ENCODE peak calls at places on chromosomes 6 and 20, in seven cellular contexts. S is aorta; R is A549; N is psoas muscle; I is left ventricle myocardium inferior; B is CD8-positive, alpha-beta T cell; F is gastrocnemius medialis. K is an unnamed sample.

GRCh38 chr6:130624046-130624445 is 203.2 kb upstream of the SMLR1 start:
- DNase-seq in S (no peak), N (no peak), R (no peak), I (no peak), F (no peak), B (no peak), K (no peak)

GRCh38 chr6:150857062-150857905 is 8.2 kb upstream of the MTHFD1L start:
- DNase-seq in S (no peak), N (no peak), F (no peak), I (no peak), R (peak; percentile 90), B (no peak), K (peak; percentile 99)

GRCh38 chr20:45111799-45112471 is 3.0 kb downstream of the WFDC5 start:
- DNase-seq in N (no peak), F (no peak), R (peak; percentile 20), I (no peak), B (no peak), S (no peak), K (no peak)

GRCh38 chr6:69775450-69775849 is 21.4 kb downstream of the LMBRD1 start:
- DNase-seq in I (no peak), B (no peak), N (no peak), R (no peak), F (no peak), S (no peak), K (no peak)

GRCh38 chr20:57661201-57662027 is 41.2 kb upstream of the ZBP1 start:
- DNase-seq in S (peak; percentile 59), R (no peak), I (peak; percentile 12), N (no peak), F (peak; percentile 11), B (no peak), K (no peak)

GRCh38 chr6:75246386-75246785 is 2.8 kb upstream of the COX7A2 start:
- DNase-seq in S (no peak), F (no peak), R (no peak), B (no peak), N (no peak), I (no peak), K (no peak)

GRCh38 chr20:20212675-20213096 is 155.2 kb upstream of the INSM1 start:
- DNase-seq in I (peak; percentile 48), R (no peak), N (no peak), S (no peak), F (peak; percentile 65), B (no peak), K (no peak)

GRCh38 chr6:107604549-107604948 is 114.6 kb downstream of the SOBP start:
- DNase-seq in F (no peak), N (no peak), B (no peak), I (no peak), R (no peak), S (no peak), K (no peak)

GRCh38 chr6:31666337-31666960 is 569 bp downstream of the CSNK2B start:
- DNase-seq in R (no peak), B (no peak), F (no peak), N (no peak), I (no peak), S (no peak), K (no peak)

GRCh38 chr6:36908758-36909157 is 23.0 kb downstream of the C6orf89 start:
- DNase-seq in R (no peak), F (no peak), S (no peak), I (no peak), N (no peak), B (no peak), K (no peak)

GRCh38 chr20:1946762-1947534 is 46.9 kb downstream of the PDYN start:
- DNase-seq in F (peak; percentile 80), N (peak; percentile 84), S (peak; percentile 67), B (no peak), R (no peak), I (peak; percentile 31), K (no peak)

GRCh38 chr6:8958894-8959511 is 523.7 kb upstream of the SLC35B3 start:
- DNase-seq in R (peak; percentile 6), F (no peak), N (no peak), I (no peak), B (no peak), S (no peak), K (no peak)

GRCh38 chr6:129516787-129517186 is 193.2 kb downstream of the ARHGAP18 start:
- DNase-seq in S (no peak), B (no peak), F (no peak), I (no peak), R (no peak), N (no peak), K (no peak)

GRCh38 chr6:39830444-39830843 is 38.3 kb downstream of the DAAM2 start:
- DNase-seq in I (peak; percentile 64), N (no peak), R (no peak), F (no peak), B (no peak), S (no peak), K (no peak)

GRCh38 chr20:63005862-63006564 is 751 bp downstream of the BHLHE23 start:
- DNase-seq in R (peak; percentile 75), B (no peak), N (no peak), F (no peak), S (no peak), I (no peak), K (no peak)

GRCh38 chr6:7542065-7542877 is 800 bp downstream of the DSP start:
- DNase-seq in B (no peak), R (peak; percentile 26), S (no peak), N (peak; percentile 23), F (no peak), I (peak; percentile 30), K (no peak)

GRCh38 chr6:5634525-5634924 is 372.2 kb downstream of the NRN1 start:
- DNase-seq in R (no peak), N (no peak), B (no peak), S (no peak), F (peak; percentile 45), I (no peak), K (no peak)

GRCh38 chr6:88368071-88368787 is 202.1 kb upstream of the CNR1 start:
- DNase-seq in R (peak; percentile 45), I (no peak), B (no peak), S (no peak), F (no peak), N (no peak), K (no peak)

GRCh38 chr20:50189681-50190250 is 864 bp upstream of the CEBPB start:
- DNase-seq in I (peak; percentile 45), B (no peak), S (peak; percentile 73), N (peak; percentile 65), R (peak; percentile 59), F (peak; percentile 62), K (no peak)

GRCh38 chr6:31339210-31339609 is 17.8 kb downstream of the HLA-B start:
- DNase-seq in N (no peak), R (no peak), S (no peak), B (no peak), I (no peak), F (no peak), K (no peak)

GRCh38 chr6:137846772-137847313 is 20.2 kb upstream of the TNFAIP3 start:
- DNase-seq in I (peak; percentile 59), F (peak; percentile 50), B (no peak), S (peak; percentile 88), N (peak; percentile 45), R (no peak), K (no peak)

GRCh38 chr20:44736170-44737021 is 9.3 kb upstream of the KCNK15 start:
- DNase-seq in R (peak; percentile 97), N (no peak), S (no peak), F (peak; percentile 71), B (no peak), I (no peak), K (no peak)

GRCh38 chr6:166766769-166767168 is 139.7 kb upstream of the RPS6KA2 start:
- DNase-seq in R (no peak), S (no peak), I (no peak), B (no peak), F (no peak), N (no peak), K (no peak)

GRCh38 chr6:35298625-35299140 is 1.1 kb downstream of the DEF6 start:
- DNase-seq in F (no peak), I (no peak), S (no peak), R (no peak), B (peak; percentile 62), N (no peak), K (no peak)
- H3K4me3 ChIP-seq in F (no peak overlapping the region), I (peak overlapping the region; percentile 63), S (no peak overlapping the region), R (no peak overlapping the region), B (peak overlapping the region; percentile 99), N (peak overlapping the region; percentile 58), K (no peak overlapping the region)

GRCh38 chr6:12844284-12845223 is 128.0 kb downstream of the PHACTR1 start:
- DNase-seq in N (no peak), R (peak; percentile 13), F (no peak), I (no peak), S (no peak), B (no peak), K (no peak)
- H3K9me3 ChIP-seq in N (no peaks in the 10 kb centered on the region), R (no peaks in the 10 kb centered on the region), F (no peaks in the 10 kb centered on the region), I (no peaks in the 10 kb centered on the region), S (no peaks in the 10 kb centered on the region), B (no peaks in the 10 kb centered on the region), K (no peaks in the 10 kb centered on the region)

GRCh38 chr6:44169154-44169553 is 10.5 kb downstream of the CAPN11 start:
- DNase-seq in S (no peak), R (no peak), F (no peak), N (no peak), B (no peak), I (no peak), K (no peak)

GRCh38 chr6:44166591-44167184 is 8.1 kb downstream of the CAPN11 start:
- DNase-seq in I (no peak), R (no peak), S (no peak), F (no peak), B (no peak), N (no peak), K (no peak)

GRCh38 chr6:44162876-44163625 is 4.4 kb downstream of the CAPN11 start:
- DNase-seq in F (no peak), S (no peak), N (no peak), B (no peak), R (no peak), I (no peak), K (no peak)

GRCh38 chr6:44167567-44167966 is 8.9 kb downstream of the CAPN11 start:
- DNase-seq in R (no peak), I (no peak), B (no peak), F (no peak), S (no peak), N (no peak), K (no peak)

DNA sequence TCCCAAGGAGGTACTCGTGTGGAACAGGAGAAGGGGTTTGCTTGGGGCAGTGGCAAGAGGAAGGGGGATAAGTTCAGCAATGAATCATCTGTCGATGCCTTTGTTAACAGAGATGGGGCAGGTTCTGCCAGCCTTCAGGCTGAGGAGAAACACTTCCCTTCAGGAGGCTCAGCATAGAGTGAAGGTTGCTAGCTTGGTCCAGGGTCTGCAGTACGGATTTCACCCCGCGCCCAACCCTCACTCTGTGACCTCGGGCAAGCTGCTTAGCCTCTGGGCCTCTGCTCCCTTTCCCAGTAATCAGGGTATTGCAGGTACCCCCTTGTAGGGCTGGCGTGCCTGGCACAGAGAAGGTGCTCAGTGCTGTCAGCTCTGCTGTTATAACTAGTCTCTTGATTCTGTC is 7.5 kb downstream of the CAPN11 start:
- DNase-seq in S (no peak), N (no peak), R (no peak), I (no peak), F (no peak), B (no peak), K (no peak)
- H3K4me3 ChIP-seq in S (no peak overlapping the region), N (no peak overlapping the region), R (no peak overlapping the region), I (no peak overlapping the region), F (no peak overlapping the region), B (no peak overlapping the region), K (no peak overlapping the region)

GRCh38 chr6:30287139-30287538 is 39.6 kb upstream of the TRIM39 start:
- DNase-seq in N (no peak), F (no peak), S (no peak), I (no peak), R (no peak), B (no peak), K (no peak)

GRCh38 chr6:30283761-30284160 is 43.0 kb upstream of the TRIM39 start:
- DNase-seq in F (no peak), B (no peak), N (no peak), R (no peak), S (no peak), I (no peak), K (no peak)

GRCh38 chr6:30282522-30282921 is 44.2 kb upstream of the TRIM39 start:
- DNase-seq in N (no peak), F (no peak), B (no peak), I (no peak), R (no peak), S (no peak), K (no peak)
- H3K9me3 ChIP-seq in N (peaks cover 84% of the 10 kb centered on the region), F (peaks cover 43% of the 10 kb centered on the region), B (peaks cover 21% of the 10 kb centered on the region), I (peaks cover 100% of the 10 kb centered on the region), R (peaks cover 78% of the 10 kb centered on the region), S (peaks cover 15% of the 10 kb centered on the region), K (peaks cover 35% of the 10 kb centered on the region)

K was measured in AG04450.